ENCODE peak calls at places on chromosomes 4 and X, in four cellular contexts. H is PC-3, B is GM23248, R is GM23338. V is an unnamed sample. For H3F3A, the result is how much of the 10 kb centered on the place peaks cover.

GRCh38 chrX:113833656-113834055 is 750.2 kb upstream of the HTR2C start:
- DNase-seq in H (no peak), B (no peak), R (no peak), V (no peak)

GRCh38 chr4:103012085-103012484 is 7.4 kb downstream of the SLC9B1 start:
- DNase-seq in H (peak), B (peak), R (no peak), V (no peak)

GRCh38 chr4:33930497-33930896 is 2313.8 kb downstream of the ARAP2 start:
- DNase-seq in H (peak), B (peak), R (no peak), V (no peak)

GRCh38 chr4:137531951-137532868 is at the start of gene PCDH18:
- DNase-seq in H (peak), B (peak), R (peak), V (peak)

GRCh38 chrX:148593146-148593545 is 92.7 kb downstream of the AFF2 start:
- DNase-seq in H (no peak), B (no peak), R (no peak), V (no peak)

GRCh38 chrX:136658151-136658550 is 10.2 kb downstream of the CD40LG start:
- DNase-seq in H (no peak), B (no peak), R (no peak), V (no peak)

GRCh38 chr4:79050521-79050880 is 111.3 kb upstream of the PAQR3 start:
- DNase-seq in H (no peak), B (peak), R (no peak), V (no peak)

GRCh38 chr4:47891928-47892327 is 22.5 kb downstream of the NFXL1 start:
- DNase-seq in H (no peak), B (no peak), R (no peak), V (no peak)

GRCh38 chr4:80268936-80269335 is 2.5 kb downstream of the FGF5 start:
- DNase-seq in H (no peak), B (peak), R (no peak), V (no peak)

DNA sequence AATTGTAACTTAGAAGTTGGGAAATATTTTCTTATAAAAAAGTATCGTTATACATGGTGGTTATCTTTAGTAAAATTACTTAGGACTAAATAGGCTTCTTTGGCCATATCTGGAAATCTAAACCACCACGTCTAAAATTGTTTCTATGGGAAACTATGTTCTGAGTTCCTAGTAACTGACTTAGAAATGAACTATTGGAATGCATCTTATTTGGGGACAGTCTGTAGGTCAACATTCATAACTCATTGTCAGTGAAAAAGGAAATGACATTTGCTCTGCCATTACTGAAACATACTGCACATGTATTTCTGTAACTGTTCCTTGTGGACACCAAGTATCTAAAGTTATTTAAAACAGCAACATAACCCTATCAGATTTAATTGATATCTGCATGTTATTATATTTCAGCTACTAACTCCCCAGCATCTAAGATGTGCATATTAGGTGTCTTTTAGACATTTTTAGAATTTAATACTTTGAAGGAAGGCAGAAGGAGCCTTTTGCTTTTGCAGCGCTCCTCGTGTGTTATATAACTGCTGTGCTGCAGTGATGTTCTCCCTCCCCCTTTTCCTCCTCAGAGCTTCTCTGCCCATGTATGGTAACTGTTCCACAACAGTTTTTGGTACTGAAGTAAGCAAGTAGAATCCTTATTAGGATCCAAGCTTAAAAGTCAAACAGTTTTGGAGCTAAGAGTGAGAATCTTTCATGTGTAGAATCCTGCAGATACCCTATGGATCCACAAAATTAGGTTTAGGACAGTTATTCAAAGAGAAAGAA is 37.2 kb upstream of the TMEM131L start:
- DNase-seq in H (no peak), B (no peak), R (no peak), V (no peak)
- H3F3A ChIP-seq in H (under half), B (under half), R (under half), V (under half)

GRCh38 chrX:68415289-68415688 is 18.0 kb downstream of the OPHN1 start:
- DNase-seq in H (peak), B (peak), R (no peak), V (no peak)
- TF ChIP-seq EZH2phosphoT487 in H (no peak), B (no peak), R (no peak), V (no peak)

GRCh38 chr4:108743021-108743420 is 19.8 kb downstream of the ETNPPL start:
- DNase-seq in H (no peak), B (no peak), R (peak), V (peak)
- H2AFZ ChIP-seq in H (no peak), B (no peak), R (peak), V (peak)

DNA sequence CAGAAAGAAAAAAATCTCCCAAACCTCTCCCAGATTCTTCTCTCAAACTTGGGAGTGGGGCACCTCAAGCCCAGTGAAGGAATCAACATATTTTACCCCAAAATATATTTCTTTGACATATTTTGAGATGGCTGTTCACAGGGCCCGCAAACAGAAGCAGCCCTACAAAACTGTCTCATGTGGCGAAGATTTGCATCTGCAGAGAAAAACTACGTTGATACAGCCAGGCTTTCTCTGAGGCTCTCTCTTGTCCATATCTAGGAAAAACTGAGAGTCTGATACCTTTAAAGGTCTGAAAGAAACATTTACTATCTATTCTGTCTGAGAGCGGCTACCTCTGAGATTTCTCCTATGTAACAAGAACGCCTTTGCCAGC is 23.3 kb upstream of the TMSB4X start:
- DNase-seq in H (no peak), B (no peak), R (no peak), V (no peak)
- H3F3A ChIP-seq in H (under half), B (under half), R (under half), V (under half)

DNA sequence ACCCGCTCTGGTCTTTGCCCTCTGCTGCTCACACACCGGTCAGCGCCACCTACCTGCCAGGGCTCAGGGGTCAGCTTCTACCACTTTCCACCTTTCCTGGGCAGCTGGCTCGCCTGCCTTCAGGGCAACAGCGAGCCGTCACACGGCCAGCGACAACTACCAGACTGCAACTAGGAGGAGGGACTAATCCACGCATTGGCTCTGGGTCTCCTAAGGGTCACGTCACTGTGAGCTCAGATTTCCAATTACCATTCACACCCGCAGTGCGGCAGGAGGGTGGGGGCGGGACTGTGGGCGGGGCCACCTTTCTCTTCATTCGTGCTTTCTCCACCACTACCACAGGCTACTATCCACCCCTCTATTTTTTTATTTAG is at the start of gene BEX5:
- DNase-seq in H (peak), B (peak), R (peak), V (peak)
- TF ChIP-seq EZH2phosphoT487 in H (no peak), B (no peak), R (no peak), V (no peak)

GRCh38 chr4:866068-866760 is 40.3 kb upstream of the CPLX1 start:
- DNase-seq in H (no peak), B (no peak), R (no peak), V (no peak)

GRCh38 chr4:869776-870175 is 43.8 kb upstream of the CPLX1 start:
- DNase-seq in H (no peak), B (no peak), R (no peak), V (no peak)

GRCh38 chr4:866761-867390 is 40.9 kb upstream of the CPLX1 start:
- DNase-seq in H (peak), B (no peak), R (no peak), V (no peak)

GRCh38 chr4:868421-868820 is 42.5 kb upstream of the CPLX1 start:
- DNase-seq in H (no peak), B (no peak), R (no peak), V (no peak)

DNA sequence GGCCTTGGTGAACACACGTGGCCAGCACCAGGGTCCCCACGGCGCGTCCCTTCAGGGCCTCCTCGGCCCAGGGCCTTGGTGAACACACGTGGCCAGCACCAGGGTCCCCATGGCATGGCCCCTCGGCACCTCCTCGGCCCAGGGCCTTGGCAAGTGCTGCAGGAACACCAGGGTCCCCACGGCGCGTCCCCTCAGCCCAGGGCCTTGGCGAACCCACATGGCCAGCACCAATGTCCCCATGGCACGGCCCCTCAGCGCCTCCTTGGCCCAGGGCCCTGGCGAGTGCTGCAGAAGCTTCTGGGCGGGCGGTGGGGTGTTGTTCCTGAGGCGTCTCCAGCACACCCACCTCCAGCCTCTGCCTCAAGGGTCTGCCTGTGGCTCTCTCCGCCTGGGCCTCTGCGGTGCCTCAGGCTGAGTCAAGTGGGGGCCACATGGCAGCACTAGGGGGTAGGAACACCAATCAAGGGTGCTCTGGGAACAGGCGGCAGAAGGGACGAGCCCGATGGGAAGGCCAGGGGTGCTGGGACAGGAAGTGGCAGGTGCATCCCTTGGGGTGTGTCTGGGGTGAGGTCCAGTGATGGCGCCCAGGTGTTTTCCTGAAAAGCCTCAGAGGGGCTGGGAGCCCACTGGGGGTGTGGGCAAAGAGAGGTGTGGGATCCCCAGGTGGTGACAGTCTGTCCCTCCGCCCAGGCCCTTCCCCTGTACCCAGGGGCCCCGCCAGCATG is 41.8 kb upstream of the CPLX1 start:
- DNase-seq in H (no peak), B (no peak), R (no peak), V (no peak)
- H2AFZ ChIP-seq in H (no peak), B (no peak), R (no peak), V (no peak)

GRCh38 chrX:154348646-154349358 is 25.6 kb downstream of the FLNA start:
- DNase-seq in H (no peak), B (no peak), R (no peak), V (peak)

GRCh38 chrX:154348114-154348531 is 26.3 kb downstream of the FLNA start:
- DNase-seq in H (no peak), B (peak), R (no peak), V (no peak)

GRCh38 chrX:154350429-154351182 is 23.8 kb downstream of the FLNA start:
- DNase-seq in H (no peak), B (peak), R (no peak), V (no peak)

GRCh38 chrX:154349979-154350378 is 24.5 kb downstream of the FLNA start:
- DNase-seq in H (no peak), B (peak), R (no peak), V (no peak)

GRCh38 chrX:154349359-154349935 is 25.0 kb downstream of the FLNA start:
- DNase-seq in H (no peak), B (peak), R (no peak), V (no peak)
- H3F3A ChIP-seq in H (under half), B (under half), R (under half), V (under half)

GRCh38 chr4:58590714-58591113 is 1480.5 kb upstream of the IGFBP7 start:
- DNase-seq in H (peak), B (no peak), R (no peak), V (no peak)
- TF ChIP-seq EZH2phosphoT487 in H (no peak), B (no peak), R (no peak), V (no peak)

DNA sequence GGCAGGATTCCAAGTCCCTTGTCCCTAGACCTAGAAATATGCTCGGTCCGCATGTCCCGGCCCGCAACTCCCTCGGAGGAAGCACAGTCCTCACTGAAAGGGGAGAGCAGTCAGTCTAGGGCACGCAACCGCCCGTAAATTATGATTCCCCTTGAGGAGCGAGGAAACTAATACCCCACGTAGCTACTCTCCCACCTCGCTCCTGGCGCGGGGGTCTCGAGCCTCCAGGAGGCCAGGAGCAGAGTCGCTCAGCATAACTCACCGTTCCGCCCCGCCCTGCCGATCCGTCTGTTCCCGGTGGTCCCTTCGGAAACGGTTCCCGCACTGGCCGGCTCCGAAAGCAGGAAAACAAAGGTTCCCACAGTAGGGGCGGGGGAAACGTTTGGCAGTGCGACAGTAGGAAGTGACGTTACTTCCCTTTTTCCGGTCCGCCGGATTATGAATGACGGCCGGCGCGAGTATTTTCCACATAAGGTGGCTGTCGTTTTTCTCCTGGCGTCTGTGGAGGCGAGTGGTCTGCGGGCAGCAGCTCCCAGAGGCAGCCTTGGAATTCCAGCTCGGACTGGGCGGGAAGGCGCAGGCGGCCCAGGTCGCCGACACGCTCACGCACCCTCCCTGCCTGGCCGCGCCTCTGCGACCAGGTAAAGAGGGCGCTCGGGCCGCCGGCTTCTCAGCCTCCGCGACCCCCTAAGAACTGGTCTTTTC is at the start of the genes GSTCD and INTS12:
- DNase-seq in H (peak), B (peak), R (peak), V (peak)
- H2AFZ ChIP-seq in H (peak), B (peak), R (peak), V (peak)

V was measured in neural progenitor cell.